ENCODE peak calls at places on chromosomes 3 and 15, in seven cellular contexts. X, F, K, E, C, N and S are unnamed samples.

GRCh38 chr3:21920431-21920830 is 169.4 kb upstream of the ZNF385D start:
- DNase-seq in K (peak; percentile 80), F (no peak), X (no peak), N (no peak), E (no peak), C (no peak), S (no peak)

GRCh38 chr3:46186856-46187700 is 21.0 kb downstream of the CCR1 start:
- DNase-seq in E (no peak), X (no peak), K (no peak), C (no peak), F (no peak), N (peak; percentile 39), S (no peak)

GRCh38 chr3:24548278-24548677 is 53.6 kb upstream of the THRB start:
- DNase-seq in X (no peak), C (no peak), N (no peak), F (no peak), E (no peak), K (no peak), S (no peak)

GRCh38 chr3:127286571-127287140 is 1.2 kb downstream of the PRR20G start:
- DNase-seq in E (no peak), F (no peak), X (no peak), C (no peak), K (no peak), N (peak; percentile 64), S (no peak)

GRCh38 chr3:62771331-62772097 is 103.7 kb downstream of the CADPS start:
- DNase-seq in F (no peak), X (no peak), E (no peak), N (no peak), C (no peak), K (no peak), S (no peak)

GRCh38 chr3:66675383-66675782 is 174.6 kb upstream of the LRIG1 start:
- DNase-seq in C (no peak), X (no peak), K (peak; percentile 21), N (no peak), E (no peak), F (no peak), S (no peak)

GRCh38 chr3:195546130-195546560 is 3.0 kb upstream of the PPP1R2 start:
- DNase-seq in X (peak; percentile 15), K (peak; percentile 53), E (no peak), F (peak; percentile 36), N (peak; percentile 89), C (no peak), S (no peak)

GRCh38 chr3:150887031-150887430 is 18.2 kb downstream of the MINDY4B start:
- DNase-seq in X (no peak), K (no peak), N (no peak), F (no peak), E (no peak), C (no peak), S (no peak)

GRCh38 chr3:107897471-107898180 is 193.2 kb downstream of the CD47 start:
- DNase-seq in X (no peak), E (no peak), N (no peak), F (no peak), K (peak; percentile 32), C (no peak), S (no peak)

GRCh38 chr3:37162501-37163245 is 11.7 kb downstream of the LRRFIP2 start:
- DNase-seq in F (no peak), X (no peak), K (no peak), C (no peak), N (no peak), E (no peak), S (no peak)

GRCh38 chr3:50112462-50112861 is 23.7 kb downstream of the RBM5 start:
- DNase-seq in F (no peak), X (no peak), C (no peak), E (no peak), N (no peak), K (no peak), S (no peak)

GRCh38 chr3:188584162-188584529 is 430.2 kb downstream of the LPP start:
- DNase-seq in F (peak; percentile 11), K (peak; percentile 32), C (no peak), E (no peak), X (no peak), N (peak; percentile 57), S (no peak)

GRCh38 chr15:42494998-42495360 is 455 bp upstream of the SNAP23 start:
- DNase-seq in K (no peak), F (no peak), C (no peak), N (peak; percentile 45), X (peak; percentile 52), E (peak; percentile 81), S (peak; percentile 18)

GRCh38 chr15:41104234-41104633 is 11.8 kb downstream of the INO80 start:
- DNase-seq in E (no peak), C (no peak), N (no peak), X (no peak), K (no peak), F (no peak), S (no peak)

GRCh38 chr3:130779031-130779430 is 32.4 kb upstream of the PIK3R4 start:
- DNase-seq in F (no peak), C (peak; percentile 65), K (no peak), X (no peak), E (no peak), N (no peak), S (no peak)

GRCh38 chr15:92074646-92075045 is 221.1 kb downstream of the SLCO3A1 start:
- DNase-seq in N (peak; percentile 74), C (no peak), X (no peak), F (no peak), K (peak; percentile 21), E (peak; percentile 44), S (no peak)

GRCh38 chr3:30282052-30282708 is 324.2 kb upstream of the TGFBR2 start:
- DNase-seq in X (no peak), F (no peak), C (no peak), N (peak; percentile 80), E (no peak), K (peak; percentile 75), S (no peak)

GRCh38 chr3:60555704-60556340 is 695.4 kb downstream of the FHIT start:
- DNase-seq in K (no peak), E (no peak), F (no peak), C (no peak), N (no peak), X (no peak), S (peak; percentile 64)

GRCh38 chr3:158731938-158732855 is at the start of gene RARRES1:
- DNase-seq in K (no peak), C (no peak), X (peak; percentile 34), N (no peak), E (peak; percentile 71), F (peak; percentile 59), S (peak; percentile 53)

GRCh38 chr3:105938101-105938500 is 69.3 kb upstream of the CBLB start:
- DNase-seq in F (no peak), K (peak; percentile 44), C (no peak), X (no peak), E (peak; percentile 33), N (no peak), S (no peak)

GRCh38 chr3:108673988-108674661 is 83.1 kb downstream of the RETNLB start:
- DNase-seq in N (no peak), F (no peak), X (no peak), K (no peak), E (no peak), C (no peak), S (no peak)

GRCh38 chr3:191331443-191331842 is 1.1 kb upstream of the UTS2B start:
- DNase-seq in E (no peak), K (no peak), C (no peak), N (peak; percentile 55), F (no peak), X (no peak), S (no peak)

GRCh38 chr3:128399221-128399915 is 67.3 kb downstream of the DNAJB8 start:
- DNase-seq in E (no peak), N (no peak), K (no peak), F (no peak), X (no peak), C (no peak), S (no peak)

GRCh38 chr15:29687939-29688884 is 134.1 kb downstream of the TJP1 start:
- DNase-seq in E (no peak), K (no peak), F (no peak), X (no peak), C (no peak), N (no peak), S (no peak)

GRCh38 chr3:150286390-150287147 is 121.5 kb upstream of the TSC22D2 start:
- DNase-seq in X (no peak), E (no peak), N (peak; percentile 61), F (no peak), K (no peak), C (peak; percentile 17), S (peak; percentile 58)